ENCODE peak calls at places on chromosomes 5 and 9, in eight cellular contexts. W is uterus, N is thyroid gland, D is prostate gland, S is ovary, I is gastrocnemius medialis, O is erythroblast, L is K562. H is an unnamed sample.

GRCh38 chr5:171850354-171850947 is 64.8 kb downstream of the SMIM23 start:
- DNase-seq in W (no peak), N (no peak), D (no peak), S (no peak), I (peak; percentile 32), O (peak; percentile 23), L (no peak), H (no peak)

GRCh38 chr9:17810728-17811634 is 232.1 kb downstream of the SH3GL2 start:
- DNase-seq in W (peak; percentile 40), N (peak; percentile 60), D (peak; percentile 58), S (peak; percentile 39), I (no peak), O (peak; percentile 36), L (peak; percentile 38), H (peak; percentile 15)

GRCh38 chr5:9498541-9499497 is 47.1 kb downstream of the SEMA5A start:
- DNase-seq in W (no peak), N (no peak), D (no peak), S (no peak), I (no peak), O (no peak), L (peak; percentile 36), H (no peak)

GRCh38 chr9:107929439-107929838 is 439.9 kb upstream of the KLF4 start:
- DNase-seq in W (peak; percentile 16), N (peak; percentile 33), D (peak; percentile 58), S (peak; percentile 28), I (peak; percentile 58), O (no peak), L (no peak), H (no peak)

GRCh38 chr9:20012232-20012631 is 223.4 kb upstream of the SLC24A2 start:
- DNase-seq in W (no peak), N (no peak), D (no peak), S (no peak), I (no peak), O (no peak), L (no peak), H (no peak)

GRCh38 chr5:173709761-173710160 is 93.3 kb upstream of the BOD1 start:
- DNase-seq in W (no peak), N (no peak), D (no peak), S (no peak), I (no peak), O (no peak), L (no peak), H (no peak)

GRCh38 chr5:173228639-173229380 is 6.2 kb downstream of the NKX2-5 start:
- DNase-seq in W (no peak), N (no peak), D (no peak), S (no peak), I (no peak), O (no peak), L (no peak), H (no peak)

GRCh38 chr5:67679184-67679855 is 482.7 kb upstream of the CD180 start:
- DNase-seq in W (no peak), N (no peak), D (no peak), S (no peak), I (no peak), O (no peak), L (no peak), H (no peak)

GRCh38 chr5:57825026-57825683 is 342.5 kb upstream of the ACTBL2 start:
- DNase-seq in W (no peak), N (peak; percentile 20), D (no peak), S (no peak), I (no peak), O (no peak), L (no peak), H (no peak)

GRCh38 chr9:33750839-33751339 is 44.5 kb upstream of the PRSS3 start:
- DNase-seq in W (no peak), N (peak; percentile 3), D (no peak), S (no peak), I (no peak), O (no peak), L (no peak), H (no peak)
- TF ChIP-seq POLR2A in W (no peak), N (no peak), D (no peak), S (no peak), I (no peak), O (no peak), L (no peak), H (no peak)

DNA sequence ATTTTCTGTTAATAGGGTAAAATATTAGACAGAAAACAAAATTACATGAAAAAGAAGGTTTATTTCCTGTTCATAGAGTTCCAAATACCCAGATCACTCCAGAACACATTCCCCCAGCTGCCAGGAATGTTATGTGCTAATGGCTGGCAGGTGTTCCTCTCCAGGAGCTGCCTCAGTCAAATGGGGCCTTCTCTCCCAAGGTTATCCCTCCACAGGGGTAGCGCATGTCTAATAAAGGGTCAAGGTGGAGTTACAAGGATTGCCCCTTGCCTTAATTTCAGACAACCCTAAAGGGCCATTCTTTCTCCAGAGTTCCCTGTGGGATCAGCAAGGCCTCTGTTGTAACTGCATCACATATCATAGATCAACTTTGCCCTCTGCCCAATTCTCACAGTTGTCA is 148.6 kb upstream of the PLPPR1 start:
- DNase-seq in W (no peak), N (no peak), D (no peak), S (no peak), I (no peak), O (no peak), L (no peak), H (no peak)
- TF ChIP-seq POLR2A in W (no peak), N (no peak), D (no peak), S (no peak), I (no peak), O (no peak), L (no peak), H (no peak)

GRCh38 chr9:135907446-135908333 is at the start of gene CAMSAP1:
- DNase-seq in W (peak; percentile 95), N (peak; percentile 92), D (peak; percentile 85), S (peak; percentile 96), I (peak; percentile 91), O (peak; percentile 96), L (peak; percentile 96), H (peak; percentile 97)
- TF ChIP-seq POLR2A in W (no peak), N (peak; percentile 56), D (peak; percentile 73), S (peak; percentile 20), I (peak; percentile 92), O (peak; percentile 29), L (peak; percentile 71), H (peak; percentile 77)

GRCh38 chr5:1130218-1130946 is 18.5 kb upstream of the SLC12A7 start:
- DNase-seq in W (no peak), N (peak; percentile 76), D (peak; percentile 35), S (no peak), I (no peak), O (no peak), L (no peak), H (no peak)
- TF ChIP-seq POLR2A in W (no peak), N (peak; percentile 47), D (peak; percentile 33), S (no peak), I (no peak), O (no peak), L (no peak), H (no peak)

H was measured in H54.